ENCODE peak calls at places on chromosome 3, in nine cellular contexts. K is foreskin fibroblast, R is spleen, V is brain microvascular endothelial cell, W is stomach, Q is nephron progenitor cell, X is A673, P is body of pancreas, Z is cardiac fibroblast. T is an unnamed sample.

GRCh38 chr3:69612791-69613190 is 126.5 kb upstream of the MITF start:
- DNase-seq in W (no peak), Q (no peak), V (no peak), R (no peak), X (no peak), K (no peak), Z (no peak), P (no peak), T (no peak)

GRCh38 chr3:64023187-64023860 is at the start of gene PSMD6:
- DNase-seq in P (peak; percentile 92), Q (peak; percentile 95), X (peak; percentile 82), R (peak; percentile 99), Z (peak; percentile 86), V (peak; percentile 79), K (peak; percentile 92), W (peak; percentile 88), T (peak; percentile 95)

GRCh38 chr3:97201814-97202213 is 387.4 kb downstream of the EPHA6 start:
- DNase-seq in X (no peak), P (no peak), W (no peak), V (no peak), K (no peak), Z (no peak), Q (no peak), R (no peak), T (no peak)

GRCh38 chr3:69290006-69290405 is 95.9 kb downstream of the FRMD4B start:
- DNase-seq in Q (no peak), W (no peak), P (no peak), K (no peak), R (no peak), X (no peak), Z (no peak), V (no peak), T (no peak)

GRCh38 chr3:32009957-32010356 is 28.4 kb downstream of the ZNF860 start:
- DNase-seq in X (no peak), P (no peak), K (no peak), Q (no peak), W (no peak), Z (no peak), V (no peak), R (no peak), T (no peak)

GRCh38 chr3:98777286-98777685 is 14.1 kb downstream of the ST3GAL6 start:
- DNase-seq in V (no peak), W (peak; percentile 65), Q (no peak), Z (no peak), P (peak; percentile 30), K (no peak), R (no peak), X (no peak), T (no peak)

GRCh38 chr3:57017481-57017880 is 43.0 kb upstream of the SPATA12 start:
- DNase-seq in P (no peak), Q (no peak), X (no peak), W (no peak), V (peak; percentile 13), R (no peak), Z (peak; percentile 51), K (peak; percentile 32), T (no peak)

GRCh38 chr3:28590851-28591250 is 242.2 kb upstream of the AZI2 start:
- DNase-seq in W (no peak), K (no peak), V (no peak), Z (no peak), X (no peak), P (no peak), R (no peak), Q (no peak), T (no peak)

GRCh38 chr3:125079675-125080045 is 23.9 kb upstream of the HEG1 start:
- DNase-seq in K (no peak), V (no peak), W (no peak), R (no peak), Z (no peak), P (no peak), X (no peak), Q (no peak), T (no peak)

GRCh38 chr3:9347887-9348286 is 15.0 kb upstream of the THUMPD3 start:
- DNase-seq in K (peak; percentile 85), Q (no peak), P (no peak), X (no peak), V (no peak), Z (peak; percentile 41), R (no peak), W (no peak), T (no peak)

GRCh38 chr3:9351709-9352126 is 11.1 kb upstream of the THUMPD3 start:
- DNase-seq in X (no peak), W (no peak), Z (no peak), Q (no peak), R (no peak), P (no peak), K (no peak), V (no peak), T (no peak)

GRCh38 chr3:9349321-9350117 is 13.3 kb upstream of the THUMPD3 start:
- DNase-seq in V (peak; percentile 83), P (no peak), K (peak; percentile 97), R (no peak), X (no peak), Q (no peak), Z (peak; percentile 60), W (no peak), T (no peak)

GRCh38 chr3:9352917-9353823 is 9.7 kb upstream of the THUMPD3 start:
- DNase-seq in K (peak; percentile 87), Q (peak; percentile 58), X (peak; percentile 68), R (peak; percentile 79), V (peak; percentile 70), P (peak; percentile 74), W (peak; percentile 65), Z (peak; percentile 83), T (no peak)
- TF ChIP-seq CTCF in K (peak; percentile 90), Q (peak; percentile 88), X (peak; percentile 91), R (peak; percentile 89), V (peak; percentile 96), P (peak; percentile 92), W (peak; percentile 67), Z (peak; percentile 92), T (peak; percentile 93)

GRCh38 chr3:66748175-66748876 is 247.5 kb upstream of the LRIG1 start:
- DNase-seq in Z (no peak), R (no peak), V (no peak), W (no peak), Q (no peak), K (peak; percentile 67), P (no peak), X (no peak), T (no peak)
- TF ChIP-seq CTCF in Z (no peak), R (no peak), V (no peak), W (no peak), Q (no peak), K (no peak), P (no peak), X (peak; percentile 15), T (peak; percentile 67)

DNA sequence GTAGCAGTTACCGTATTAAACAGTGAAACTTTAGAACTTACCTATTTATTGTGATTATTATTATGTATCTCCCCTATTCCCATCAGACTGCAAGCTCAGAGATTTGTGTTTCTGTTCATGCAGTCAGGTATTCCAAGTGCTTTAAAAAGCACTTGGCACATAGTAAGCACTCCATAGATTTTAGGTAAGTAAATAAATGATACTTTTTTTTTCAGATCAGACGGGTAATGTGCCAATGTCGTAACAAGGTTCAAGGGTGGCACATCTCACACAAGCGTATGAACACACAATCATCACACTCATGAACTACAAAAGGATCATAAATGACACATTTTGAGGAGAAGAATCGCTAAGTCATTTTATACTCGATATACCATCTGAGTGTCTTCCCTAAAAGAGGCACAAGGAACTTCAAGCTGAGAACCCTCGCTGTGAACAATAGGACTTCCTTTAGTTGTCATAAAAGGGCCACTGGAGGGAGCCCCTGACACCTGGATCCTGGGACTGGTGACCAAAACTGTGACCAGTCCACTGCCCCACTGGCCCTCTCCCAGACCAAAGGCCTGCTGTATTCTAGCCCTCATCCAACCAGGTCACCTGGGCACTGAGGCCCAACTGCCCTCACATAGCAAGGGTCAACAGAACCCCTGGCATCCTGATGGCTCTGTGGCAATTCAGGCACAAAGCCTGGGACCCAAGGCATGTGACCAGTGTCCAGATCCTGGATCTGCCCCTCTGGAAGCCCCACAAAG is 32.1 kb downstream of the KIF9 start:
- DNase-seq in W (peak; percentile 49), Q (peak; percentile 11), P (peak; percentile 37), V (peak; percentile 25), Z (peak; percentile 50), X (peak; percentile 6), K (peak; percentile 49), R (peak; percentile 47), T (peak; percentile 42)
- TF ChIP-seq CTCF in W (no peak), Q (peak; percentile 38), P (peak; percentile 48), V (peak; percentile 61), Z (peak; percentile 48), X (peak; percentile 27), K (peak; percentile 43), R (peak; percentile 28), T (peak; percentile 71)

GRCh38 chr3:194906229-194906629 is 220.5 kb downstream of the FAM43A start:
- DNase-seq in P (no peak), X (no peak), R (no peak), V (no peak), Q (no peak), K (peak; percentile 16), Z (peak; percentile 56), W (no peak), T (no peak)

GRCh38 chr3:194906970-194907629 is 221.4 kb downstream of the FAM43A start:
- DNase-seq in P (no peak), R (no peak), X (peak; percentile 36), W (no peak), Z (no peak), V (no peak), Q (no peak), K (no peak), T (no peak)

GRCh38 chr3:194910414-194910979 is 224.8 kb downstream of the FAM43A start:
- DNase-seq in W (no peak), P (no peak), R (no peak), X (no peak), V (no peak), Z (no peak), Q (no peak), K (no peak), T (no peak)

GRCh38 chr3:194908432-194908966 is 222.8 kb downstream of the FAM43A start:
- DNase-seq in P (no peak), Q (no peak), K (no peak), W (no peak), R (no peak), V (no peak), Z (no peak), X (no peak), T (no peak)

DNA sequence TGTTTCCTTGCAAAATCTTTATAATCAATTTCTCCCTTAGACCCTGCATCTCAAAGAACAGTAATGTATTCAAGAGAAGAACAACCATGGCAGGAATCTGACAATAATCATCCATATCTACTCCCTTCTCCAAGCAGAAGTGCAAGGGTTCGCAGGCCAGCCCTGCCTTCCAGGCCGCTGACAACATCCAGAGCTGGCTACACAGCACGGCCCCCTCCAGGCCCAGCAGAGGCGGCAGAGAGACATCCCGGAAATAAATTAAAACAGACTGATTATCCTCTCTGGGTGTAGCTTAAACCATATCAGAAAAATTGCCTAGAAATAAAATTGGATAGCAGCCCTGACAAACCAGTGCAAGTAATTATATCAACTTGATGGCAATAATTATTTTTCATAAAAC is 223.3 kb downstream of the FAM43A start:
- DNase-seq in W (no peak), R (no peak), X (no peak), P (no peak), Z (no peak), V (no peak), Q (no peak), K (no peak), T (no peak)
- TF ChIP-seq CTCF in W (no peak), R (no peak), X (no peak), P (no peak), Z (no peak), V (no peak), Q (no peak), K (no peak), T (no peak)

GRCh38 chr3:151400341-151400740 is 15.8 kb upstream of the P2RY12 start:
- DNase-seq in X (no peak), V (no peak), W (no peak), R (no peak), P (no peak), Z (no peak), Q (no peak), K (no peak), T (no peak)
- TF ChIP-seq CTCF in X (no peak), V (no peak), W (no peak), R (no peak), P (no peak), Z (no peak), Q (no peak), K (no peak), T (no peak)